ENCODE peak calls at places on chromosome 2, in four cellular contexts. K is NCI-H510A, C is NCI-H2081, V is DMS153. Y is an unnamed sample.

GRCh38 chr2:206799083-206799482 is 33.7 kb downstream of the FASTKD2 start:
- DNase-seq in K (no peak), C (no peak), V (no peak), Y (no peak)

GRCh38 chr2:75287624-75288313 is 88.4 kb upstream of the TACR1 start:
- DNase-seq in K (no peak), C (no peak), V (no peak), Y (no peak)

GRCh38 chr2:138827426-138828054 is 47.4 kb upstream of the NXPH2 start:
- DNase-seq in K (no peak), C (peak), V (peak), Y (peak)

GRCh38 chr2:211157856-211158463 is 601.6 kb downstream of the CPS1 start:
- DNase-seq in K (peak), C (peak), V (peak), Y (peak)

GRCh38 chr2:223053431-223054192 is 1.6 kb downstream of the KCNE4 start:
- DNase-seq in K (no peak), C (no peak), V (no peak), Y (no peak)

GRCh38 chr2:238731961-238732360 is 115.9 kb upstream of the TWIST2 start:
- DNase-seq in K (no peak), C (no peak), V (no peak), Y (no peak)

GRCh38 chr2:17719562-17720371 is 33.8 kb downstream of the SMC6 start:
- DNase-seq in K (no peak), C (no peak), V (no peak), Y (no peak)

GRCh38 chr2:128413014-128413717 is 94.5 kb upstream of the HS6ST1 start:
- DNase-seq in K (no peak), C (no peak), V (no peak), Y (no peak)

GRCh38 chr2:54048117-54048785 is 67.2 kb upstream of the ACYP2 start:
- DNase-seq in K (no peak), C (no peak), V (no peak), Y (no peak)

GRCh38 chr2:237025090-237025865 is 60.4 kb upstream of the COPS8 start:
- DNase-seq in K (no peak), C (no peak), V (no peak), Y (no peak)

Y was measured in neural crest cell.